ENCODE peak calls at places on chromosomes 3 and 15, in seven cellular contexts. H is omental fat pad; P is HTR-8/SVneo; K is GM23248; X is fibroblast of the aortic adventitia; Y is posterior cingulate gyrus; L is activated CD8-positive, alpha-beta memory T cell treated with anti-CD3 and anti-CD28 coated beads for 1 hour. M is an unnamed sample.

GRCh38 chr15:98425173-98425572 is 223.2 kb upstream of the IGF1R start:
- DNase-seq in H (no peak), P (no peak), K (no peak), X (no peak), Y (no peak), L (no peak), M (no peak)

GRCh38 chr3:172530566-172530965 is 7.3 kb upstream of the TNFSF10 start:
- DNase-seq in H (no peak), P (no peak), K (peak; percentile 23), X (peak; percentile 74), Y (no peak), L (no peak), M (no peak)

GRCh38 chr3:37163262-37164020 is 10.9 kb downstream of the LRRFIP2 start:
- DNase-seq in H (no peak), P (no peak), K (peak; percentile 91), X (peak; percentile 53), Y (no peak), L (no peak), M (no peak)

GRCh38 chr3:43753743-43754142 is 63.0 kb downstream of the ABHD5 start:
- DNase-seq in H (no peak), P (peak; percentile 49), K (peak; percentile 66), X (peak; percentile 75), Y (no peak), L (no peak), M (no peak)

GRCh38 chr3:195860456-195860855 is 47.9 kb downstream of the TNK2 start:
- DNase-seq in H (no peak), P (no peak), K (no peak), X (no peak), Y (no peak), L (no peak), M (no peak)

GRCh38 chr15:81531141-81531592 is 157.2 kb upstream of the TMC3 start:
- DNase-seq in H (no peak), P (no peak), K (no peak), X (peak; percentile 84), Y (no peak), L (no peak), M (no peak)

GRCh38 chr15:68210821-68211655 is 5.9 kb upstream of the CALML4 start:
- DNase-seq in H (peak; percentile 58), P (peak; percentile 64), K (peak; percentile 73), X (peak; percentile 43), Y (peak; percentile 85), L (peak; percentile 32), M (peak; percentile 82)

GRCh38 chr15:75314552-75315290 is 21.1 kb upstream of the COMMD4 start:
- DNase-seq in H (no peak), P (no peak), K (no peak), X (no peak), Y (no peak), L (no peak), M (no peak)

GRCh38 chr3:187101184-187102072 is 37.9 kb downstream of the RPL39L start:
- DNase-seq in H (peak; percentile 78), P (peak; percentile 19), K (peak; percentile 56), X (peak; percentile 91), Y (no peak), L (peak; percentile 29), M (peak; percentile 89)

GRCh38 chr15:38187646-38188313 is 64.9 kb upstream of the SPRED1 start:
- DNase-seq in H (no peak), P (no peak), K (no peak), X (no peak), Y (no peak), L (no peak), M (no peak)

GRCh38 chr15:40274350-40275274 is 8.3 kb downstream of the ANKRD63 start:
- DNase-seq in H (peak; percentile 87), P (peak; percentile 64), K (peak; percentile 89), X (peak; percentile 87), Y (peak; percentile 78), L (peak; percentile 83), M (peak; percentile 89)

GRCh38 chr3:119600732-119601131 is 3.0 kb downstream of the PLA1A start:
- DNase-seq in H (no peak), P (peak; percentile 42), K (peak; percentile 25), X (no peak), Y (no peak), L (no peak), M (peak; percentile 61)

GRCh38 chr3:29718661-29719065 is 437.8 kb downstream of the RBMS3 start:
- DNase-seq in H (no peak), P (no peak), K (peak; percentile 17), X (peak; percentile 24), Y (no peak), L (no peak), M (no peak)

GRCh38 chr15:58410353-58410752 is 21.4 kb upstream of the LIPC start:
- DNase-seq in H (no peak), P (no peak), K (peak; percentile 69), X (peak; percentile 39), Y (no peak), L (peak; percentile 17), M (no peak)

GRCh38 chr15:40843183-40843884 is 514 bp upstream of the SPINT1 start:
- DNase-seq in H (no peak), P (no peak), K (no peak), X (no peak), Y (no peak), L (no peak), M (no peak)

GRCh38 chr3:72338082-72338941 is 509.9 kb downstream of the SHQ1 start:
- DNase-seq in H (no peak), P (no peak), K (peak; percentile 73), X (no peak), Y (no peak), L (no peak), M (no peak)

GRCh38 chr15:80514071-80514780 is 110.0 kb downstream of the ARNT2 start:
- DNase-seq in H (no peak), P (no peak), K (peak; percentile 92), X (peak; percentile 83), Y (no peak), L (no peak), M (no peak)

GRCh38 chr3:119542168-119542767 is 17.1 kb downstream of the CD80 start:
- DNase-seq in H (no peak), P (no peak), K (no peak), X (no peak), Y (no peak), L (no peak), M (no peak)

GRCh38 chr3:297585-297984 is 101.0 kb downstream of the CHL1 start:
- DNase-seq in H (no peak), P (no peak), K (no peak), X (no peak), Y (no peak), L (no peak), M (no peak)

M was measured in ascending aorta.